ENCODE peak calls at places on chromosomes 4 and X, in four cellular contexts. A, L, K and M are unnamed samples.

GRCh38 chrX:136262241-136262640 is 11.0 kb upstream of the MAP7D3 start:
- DNase-seq in A (no peak), L (no peak), K (no peak), M (no peak)

GRCh38 chrX:34288782-34289181 is 156.7 kb upstream of the FAM47A start:
- DNase-seq in A (no peak), L (no peak), K (no peak), M (no peak)

GRCh38 chr4:25815586-25815985 is 47.2 kb downstream of the SEL1L3 start:
- DNase-seq in A (no peak), L (no peak), K (no peak), M (no peak)

GRCh38 chr4:184616633-184617471 is 32.4 kb downstream of the CASP3 start:
- DNase-seq in A (no peak), L (no peak), K (no peak), M (no peak)

GRCh38 chr4:95409127-95409526 is 139.6 kb downstream of the UNC5C start:
- DNase-seq in A (no peak), L (no peak), K (no peak), M (no peak)

GRCh38 chr4:10023806-10024205 is 2.5 kb upstream of the SLC2A9 start:
- DNase-seq in A (no peak), L (peak; percentile 75), K (no peak), M (no peak)

GRCh38 chr4:62528874-62529273 is 1328.7 kb downstream of the ADGRL3 start:
- DNase-seq in A (no peak), L (no peak), K (no peak), M (no peak)

GRCh38 chrX:15903186-15903681 is 48.6 kb upstream of the AP1S2 start:
- DNase-seq in A (no peak), L (no peak), K (no peak), M (no peak)

GRCh38 chr4:76090241-76090691 is 15.8 kb downstream of the ART3 start:
- DNase-seq in A (peak; percentile 25), L (no peak), K (peak; percentile 22), M (no peak)

GRCh38 chr4:172691552-172691951 is 477.1 kb upstream of the GALNT7 start:
- DNase-seq in A (no peak), L (no peak), K (no peak), M (no peak)

GRCh38 chr4:89196056-89196674 is 84.8 kb downstream of the TIGD2 start:
- DNase-seq in A (no peak), L (no peak), K (no peak), M (no peak)

GRCh38 chr4:17613761-17614415 is 553 bp upstream of the MED28 start:
- DNase-seq in A (peak; percentile 24), L (no peak), K (no peak), M (no peak)

GRCh38 chr4:1393866-1394265 is 12.4 kb downstream of the NKX1-1 start:
- DNase-seq in A (no peak), L (no peak), K (no peak), M (no peak)

GRCh38 chrX:125620715-125621587 is 301.3 kb downstream of the TEX13C start:
- DNase-seq in A (no peak), L (no peak), K (no peak), M (no peak)

GRCh38 chr4:141120036-141120593 is 13.2 kb downstream of the RNF150 start:
- DNase-seq in A (no peak), L (no peak), K (no peak), M (no peak)

GRCh38 chr4:153790962-153791551 is 2.2 kb upstream of the SFRP2 start:
- DNase-seq in A (no peak), L (peak; percentile 80), K (no peak), M (peak; percentile 35)

GRCh38 chr4:82469776-82470345 is 39.5 kb downstream of the ENOPH1 start:
- DNase-seq in A (no peak), L (no peak), K (no peak), M (no peak)

GRCh38 chr4:33104190-33104773 is 2384.1 kb downstream of the PCDH7 start:
- DNase-seq in A (no peak), L (no peak), K (no peak), M (no peak)

GRCh38 chr4:87313756-87314155 is 8.9 kb downstream of the HSD17B13 start:
- DNase-seq in A (no peak), L (no peak), K (no peak), M (no peak)

GRCh38 chr4:183348706-183349659 is 26.8 kb upstream of the CLDN24 start:
- DNase-seq in A (no peak), L (no peak), K (no peak), M (no peak)

GRCh38 chrX:40153335-40154221 is 55.8 kb upstream of the BCOR start:
- DNase-seq in A (no peak), L (no peak), K (no peak), M (no peak)

GRCh38 chrX:154030266-154030665 is 10.6 kb upstream of the IRAK1 start:
- DNase-seq in A (no peak), L (no peak), K (no peak), M (no peak)

GRCh38 chr4:169070895-169071218 is 60.8 kb upstream of the CBR4 start:
- DNase-seq in A (no peak), L (no peak), K (no peak), M (no peak)

GRCh38 chr4:76689079-76689817 is 208.7 kb downstream of the SOWAHB start:
- DNase-seq in A (peak; percentile 16), L (no peak), K (peak; percentile 38), M (peak; percentile 9)

DNA sequence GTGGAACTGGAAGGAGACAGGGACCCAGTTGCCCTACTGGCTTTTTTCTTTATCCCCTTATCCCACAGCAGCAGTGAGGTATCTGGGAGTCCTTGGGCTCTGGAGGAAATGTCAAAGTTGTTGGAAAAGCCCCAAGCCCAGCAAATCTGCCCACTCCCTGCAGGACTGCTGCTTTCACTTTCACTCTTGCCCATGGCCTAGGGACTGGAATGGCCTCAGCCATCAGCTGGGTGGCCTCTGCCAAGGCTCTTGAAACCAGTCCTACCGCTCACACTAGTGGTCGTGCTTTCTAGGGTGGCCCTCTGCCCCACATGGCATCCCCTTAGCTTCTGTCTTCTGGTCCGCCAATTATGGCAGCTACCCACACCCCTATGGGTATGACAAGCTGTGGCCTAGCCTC is 9.7 kb upstream of the RHOXF1 start:
- DNase-seq in A (no peak), L (no peak), K (peak; percentile 20), M (no peak)
- H3K4me3 ChIP-seq in A (no peak overlapping the region), L (no peak overlapping the region), K (no peak overlapping the region), M (no peak overlapping the region)

GRCh38 chr4:105714932-105715331 is 6.3 kb downstream of the GSTCD start:
- DNase-seq in A (no peak), L (no peak), K (no peak), M (no peak)
- H3K4me3 ChIP-seq in A (no peak overlapping the region), L (no peak overlapping the region), K (no peak overlapping the region), M (no peak overlapping the region)

GRCh38 chrX:39067866-39068265 is 266.6 kb downstream of the MID1IP1 start:
- DNase-seq in A (no peak), L (no peak), K (no peak), M (no peak)

GRCh38 chrX:39063702-39064101 is 262.4 kb downstream of the MID1IP1 start:
- DNase-seq in A (no peak), L (no peak), K (no peak), M (no peak)

GRCh38 chrX:39063037-39063436 is 261.8 kb downstream of the MID1IP1 start:
- DNase-seq in A (no peak), L (no peak), K (no peak), M (peak; percentile 12)

GRCh38 chrX:39070009-39070408 is 268.8 kb downstream of the MID1IP1 start:
- DNase-seq in A (no peak), L (no peak), K (no peak), M (no peak)

GRCh38 chrX:39065051-39065871 is 264.0 kb downstream of the MID1IP1 start:
- DNase-seq in A (no peak), L (no peak), K (no peak), M (no peak)
- H3K4me3 ChIP-seq in A (no peak overlapping the region), L (no peak overlapping the region), K (no peak overlapping the region), M (no peak overlapping the region)

DNA sequence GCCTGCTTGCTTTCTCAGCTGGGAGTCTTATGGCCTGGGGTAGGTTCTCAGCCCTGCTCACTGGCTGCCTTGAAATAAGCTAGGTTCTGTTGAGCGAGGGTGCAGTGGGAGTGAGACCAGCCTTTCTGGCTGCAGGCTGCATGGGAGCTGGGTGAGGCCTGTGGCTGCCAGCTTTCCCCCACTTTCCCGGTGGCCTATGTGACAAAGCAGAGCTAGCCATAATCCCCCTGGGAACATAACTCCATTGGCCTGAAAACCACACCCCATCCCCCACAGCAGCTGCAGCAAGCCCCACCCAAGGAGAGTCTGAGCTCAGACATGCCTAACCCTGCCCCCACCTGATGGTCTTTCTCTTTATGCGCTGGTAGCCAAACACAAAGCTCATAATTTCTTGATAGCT is 118.9 kb downstream of the KLHL4 start:
- DNase-seq in A (no peak), L (no peak), K (no peak), M (no peak)
- H3K4me3 ChIP-seq in A (no peak overlapping the region), L (no peak overlapping the region), K (no peak overlapping the region), M (no peak overlapping the region)

GRCh38 chr4:110636677-110637407 is 14.0 kb upstream of the PITX2 start:
- DNase-seq in A (no peak), L (no peak), K (no peak), M (no peak)
- H3K4me3 ChIP-seq in A (peak overlapping the region; percentile 23), L (peak overlapping the region; percentile 41), K (peak overlapping the region; percentile 9), M (no peak overlapping the region)

GRCh38 chr4:105805501-105806120 is 89.7 kb upstream of the NPNT start:
- DNase-seq in A (no peak), L (no peak), K (no peak), M (no peak)

GRCh38 chr4:105807496-105807895 is 87.8 kb upstream of the NPNT start:
- DNase-seq in A (no peak), L (no peak), K (no peak), M (no peak)

GRCh38 chr4:105808459-105809041 is 86.7 kb upstream of the NPNT start:
- DNase-seq in A (no peak), L (no peak), K (no peak), M (no peak)

GRCh38 chr4:105808030-105808429 is 87.2 kb upstream of the NPNT start:
- DNase-seq in A (no peak), L (no peak), K (no peak), M (no peak)
- H3K4me3 ChIP-seq in A (peak overlapping the region; percentile 10), L (no peak overlapping the region), K (no peak overlapping the region), M (no peak overlapping the region)

DNA sequence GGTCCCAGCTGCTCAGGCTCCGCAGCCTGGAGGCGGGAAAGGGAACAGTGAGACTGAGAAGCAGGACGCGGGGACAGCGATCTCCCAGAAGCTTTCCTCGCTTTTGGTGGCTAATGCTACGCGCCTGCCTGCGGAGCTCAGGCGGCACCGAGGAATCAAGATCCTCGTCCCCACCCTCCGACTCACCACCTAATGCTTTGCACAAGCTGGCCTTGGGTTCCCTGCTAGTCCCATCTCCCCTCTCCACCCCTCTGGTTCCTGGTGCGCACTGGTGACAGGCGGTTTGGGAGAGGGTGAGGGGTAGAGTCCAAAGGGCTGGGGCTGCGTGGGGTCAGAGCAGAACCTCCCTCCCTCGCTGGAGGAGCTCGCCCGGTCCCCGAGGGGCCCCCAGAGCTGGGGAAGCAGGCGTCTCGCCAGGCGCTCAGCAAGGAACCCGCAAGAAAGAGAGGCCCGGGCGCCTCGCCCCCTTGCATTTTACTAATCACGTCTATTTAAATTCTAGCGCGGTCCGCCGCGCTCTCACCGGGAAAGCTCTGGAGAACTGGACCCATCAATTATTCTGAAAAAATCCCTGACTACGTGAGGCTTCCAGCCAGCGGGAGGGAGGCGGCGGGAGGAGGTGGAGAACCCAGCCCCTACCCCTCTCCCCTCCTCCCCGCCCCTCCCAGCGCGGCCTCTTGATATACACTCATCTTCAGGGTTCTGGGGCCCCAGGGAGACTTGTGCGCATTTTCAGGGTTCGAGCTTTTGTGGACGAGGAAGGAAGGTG is 9.1 kb downstream of the POU4F2 start:
- DNase-seq in A (no peak), L (no peak), K (no peak), M (no peak)
- H3K4me3 ChIP-seq in A (no peak overlapping the region), L (no peak overlapping the region), K (no peak overlapping the region), M (no peak overlapping the region)